ENCODE peak calls at places on chromosomes 11 and 22, in six cellular contexts. N is fibroblast of lung; I is WTC11; U is HTR-8/SVneo; B is activated CD4-positive, CD25-positive, alpha-beta regulatory T cell; F is GDM1. X is an unnamed sample.

GRCh38 chr11:27697679-27698275 is 2.5 kb downstream of the BDNF start:
- DNase-seq in N (peak), I (no peak), U (no peak), B (no peak), F (no peak), X (no peak)

GRCh38 chr11:17489729-17490128 is 13.1 kb upstream of the ABCC8 start:
- DNase-seq in N (no peak), I (no peak), U (no peak), B (no peak), F (no peak), X (no peak)

GRCh38 chr22:40694409-40694808 is 15.1 kb downstream of the MCHR1 start:
- DNase-seq in N (no peak), I (no peak), U (no peak), B (no peak), F (peak), X (peak)

GRCh38 chr22:37533995-37534394 is 14.8 kb upstream of the CARD10 start:
- DNase-seq in N (peak), I (no peak), U (no peak), B (no peak), F (peak), X (no peak)

GRCh38 chr11:120527111-120527748 is 15.7 kb downstream of the GRIK4 start:
- DNase-seq in N (peak), I (peak), U (no peak), B (no peak), F (no peak), X (no peak)

GRCh38 chr11:11605821-11606450 is 15.9 kb downstream of the GALNT18 start:
- DNase-seq in N (no peak), I (no peak), U (no peak), B (no peak), F (no peak), X (no peak)

GRCh38 chr11:82733444-82734119 is at the start of gene FAM181B:
- DNase-seq in N (peak), I (peak), U (no peak), B (no peak), F (no peak), X (no peak)

GRCh38 chr11:64001552-64002427 is 15.6 kb downstream of the OTUB1 start:
- DNase-seq in N (no peak), I (no peak), U (peak), B (no peak), F (no peak), X (no peak)